ENCODE peak calls at places on chromosomes 13 and 19, in four cellular contexts. One of them, this sample, is unnamed.

GRCh38 chr19:47001584-47001983 is 18.1 kb upstream of the NPAS1 start:
- DNase-seq in left ventricle myocardium inferior: no peak
- DNase-seq in thoracic aorta: no peak
- DNase-seq in transverse colon: no peak
- DNase-seq in this sample: no peak

GRCh38 chr13:41139296-41139966 is 6.8 kb upstream of the KBTBD6 start:
- DNase-seq in left ventricle myocardium inferior: no peak
- DNase-seq in thoracic aorta: no peak
- DNase-seq in transverse colon: no peak
- DNase-seq in this sample: no peak

GRCh38 chr13:90591260-90591926 is 756.1 kb upstream of the MIR17HG start:
- DNase-seq in thoracic aorta: no peak
- DNase-seq in left ventricle myocardium inferior: no peak
- DNase-seq in transverse colon: no peak
- DNase-seq in this sample: no peak

GRCh38 chr13:79398915-79399314 is 7.1 kb downstream of the RBM26 start:
- DNase-seq in left ventricle myocardium inferior: no peak
- DNase-seq in thoracic aorta: no peak
- DNase-seq in transverse colon: no peak
- DNase-seq in this sample: no peak

GRCh38 chr19:35207391-35207871 is 21.1 kb downstream of the FAM187B start:
- DNase-seq in transverse colon: no peak
- DNase-seq in thoracic aorta: no peak
- DNase-seq in left ventricle myocardium inferior: no peak
- DNase-seq in this sample: no peak

GRCh38 chr19:31173991-31174390 is 175.2 kb downstream of the TSHZ3 start:
- DNase-seq in thoracic aorta: no peak
- DNase-seq in transverse colon: no peak
- DNase-seq in left ventricle myocardium inferior: no peak
- DNase-seq in this sample: no peak

GRCh38 chr13:20473139-20473538 is 52.5 kb downstream of the CRYL1 start:
- DNase-seq in left ventricle myocardium inferior: no peak
- DNase-seq in thoracic aorta: no peak
- DNase-seq in transverse colon: no peak
- DNase-seq in this sample: no peak

GRCh38 chr13:21813844-21814243 is 143.0 kb downstream of the FGF9 start:
- DNase-seq in thoracic aorta: no peak
- DNase-seq in transverse colon: no peak
- DNase-seq in left ventricle myocardium inferior: no peak
- DNase-seq in this sample: no peak

GRCh38 chr13:114130708-114131580 is 1.5 kb downstream of the RASA3 start:
- DNase-seq in transverse colon: peak; percentile 53
- DNase-seq in left ventricle myocardium inferior: peak; percentile 55
- DNase-seq in thoracic aorta: peak; percentile 51
- DNase-seq in this sample: no peak

GRCh38 chr19:19595171-19595701 is 23.3 kb downstream of the PBX4 start:
- DNase-seq in transverse colon: no peak
- DNase-seq in thoracic aorta: no peak
- DNase-seq in left ventricle myocardium inferior: no peak
- DNase-seq in this sample: no peak

GRCh38 chr13:42375663-42376062 is 103.7 kb downstream of the AKAP11 start:
- DNase-seq in transverse colon: no peak
- DNase-seq in thoracic aorta: no peak
- DNase-seq in left ventricle myocardium inferior: no peak
- DNase-seq in this sample: no peak

GRCh38 chr19:12880551-12881171 is 588 bp downstream of the DNASE2 start:
- DNase-seq in transverse colon: no peak
- DNase-seq in left ventricle myocardium inferior: no peak
- DNase-seq in thoracic aorta: no peak
- DNase-seq in this sample: no peak

GRCh38 chr13:29510698-29511438 is 84.6 kb downstream of the SLC7A1 start:
- DNase-seq in thoracic aorta: no peak
- DNase-seq in left ventricle myocardium inferior: no peak
- DNase-seq in transverse colon: no peak
- DNase-seq in this sample: no peak

GRCh38 chr13:26656919-26657318 is 99.4 kb downstream of the WASF3 start:
- DNase-seq in transverse colon: no peak
- DNase-seq in left ventricle myocardium inferior: no peak
- DNase-seq in thoracic aorta: no peak
- DNase-seq in this sample: no peak

GRCh38 chr13:111187879-111188643 is 73.0 kb downstream of the ARHGEF7 start:
- DNase-seq in left ventricle myocardium inferior: no peak
- DNase-seq in thoracic aorta: no peak
- DNase-seq in transverse colon: no peak
- DNase-seq in this sample: no peak

GRCh38 chr13:23160241-23161175 is 20.3 kb upstream of the SGCG start:
- DNase-seq in thoracic aorta: no peak
- DNase-seq in transverse colon: no peak
- DNase-seq in left ventricle myocardium inferior: no peak
- DNase-seq in this sample: no peak

GRCh38 chr19:49560358-49560900 is 19.9 kb downstream of the NOSIP start:
- DNase-seq in transverse colon: peak; percentile 49
- DNase-seq in thoracic aorta: no peak
- DNase-seq in left ventricle myocardium inferior: peak; percentile 35
- DNase-seq in this sample: no peak

GRCh38 chr19:2055871-2056809 is 5.1 kb upstream of the MKNK2 start:
- DNase-seq in left ventricle myocardium inferior: peak; percentile 71
- DNase-seq in thoracic aorta: no peak
- DNase-seq in transverse colon: peak; percentile 74
- DNase-seq in this sample: no peak

GRCh38 chr13:113182046-113182445 is 23.6 kb downstream of the PROZ start:
- DNase-seq in left ventricle myocardium inferior: no peak
- DNase-seq in transverse colon: no peak
- DNase-seq in thoracic aorta: no peak
- DNase-seq in this sample: no peak

GRCh38 chr13:50248537-50249521 is 233.6 kb downstream of the KCNRG start:
- DNase-seq in left ventricle myocardium inferior: no peak
- DNase-seq in thoracic aorta: no peak
- DNase-seq in transverse colon: no peak
- DNase-seq in this sample: no peak

GRCh38 chr13:46654956-46655726 is 102.2 kb downstream of the LRCH1 start:
- DNase-seq in thoracic aorta: no peak
- DNase-seq in transverse colon: no peak
- DNase-seq in left ventricle myocardium inferior: no peak
- DNase-seq in this sample: no peak

GRCh38 chr13:112907286-112907685 is 61.7 kb upstream of the MCF2L start:
- DNase-seq in left ventricle myocardium inferior: no peak
- DNase-seq in thoracic aorta: no peak
- DNase-seq in transverse colon: no peak
- DNase-seq in this sample: no peak

GRCh38 chr13:48866204-48866603 is 109.5 kb upstream of the FNDC3A start:
- DNase-seq in thoracic aorta: no peak
- DNase-seq in transverse colon: no peak
- DNase-seq in left ventricle myocardium inferior: no peak
- DNase-seq in this sample: no peak

GRCh38 chr19:49421039-49421877 is 2.0 kb downstream of the PTH2 start:
- DNase-seq in left ventricle myocardium inferior: peak; percentile 71
- DNase-seq in transverse colon: peak; percentile 42
- DNase-seq in thoracic aorta: no peak
- DNase-seq in this sample: peak; percentile 97

GRCh38 chr19:47110521-47111080 is 3.0 kb downstream of the ZC3H4 start:
- DNase-seq in thoracic aorta: no peak
- DNase-seq in transverse colon: no peak
- DNase-seq in left ventricle myocardium inferior: no peak
- DNase-seq in this sample: no peak

GRCh38 chr19:10021863-10022262 is 8.6 kb downstream of the RDH8 start:
- DNase-seq in left ventricle myocardium inferior: no peak
- DNase-seq in thoracic aorta: no peak
- DNase-seq in transverse colon: no peak
- DNase-seq in this sample: no peak

GRCh38 chr13:80665792-80666333 is 324.9 kb upstream of the SPRY2 start:
- DNase-seq in thoracic aorta: no peak
- DNase-seq in transverse colon: no peak
- DNase-seq in left ventricle myocardium inferior: no peak
- DNase-seq in this sample: no peak

GRCh38 chr13:44068169-44068568 is 188.5 kb downstream of the LACC1 start:
- DNase-seq in transverse colon: no peak
- DNase-seq in thoracic aorta: no peak
- DNase-seq in left ventricle myocardium inferior: no peak
- DNase-seq in this sample: no peak

GRCh38 chr19:31037311-31037710 is 311.9 kb downstream of the TSHZ3 start:
- DNase-seq in left ventricle myocardium inferior: no peak
- DNase-seq in transverse colon: no peak
- DNase-seq in thoracic aorta: no peak
- DNase-seq in this sample: no peak

GRCh38 chr13:42110410-42111155 is 62.1 kb downstream of the DGKH start:
- DNase-seq in left ventricle myocardium inferior: no peak
- DNase-seq in transverse colon: no peak
- DNase-seq in thoracic aorta: no peak
- DNase-seq in this sample: no peak

GRCh38 chr19:44737238-44738160 is 11.0 kb upstream of the BCL3 start:
- DNase-seq in thoracic aorta: no peak
- DNase-seq in transverse colon: peak; percentile 10
- DNase-seq in left ventricle myocardium inferior: no peak
- DNase-seq in this sample: no peak

GRCh38 chr13:45863716-45864590 is 12.4 kb upstream of the SIAH3 start:
- DNase-seq in left ventricle myocardium inferior: no peak
- DNase-seq in thoracic aorta: no peak
- DNase-seq in transverse colon: no peak
- DNase-seq in this sample: no peak

GRCh38 chr19:52638601-52639000 is 446 bp upstream of the ZNF83 start:
- DNase-seq in transverse colon: peak; percentile 16
- DNase-seq in thoracic aorta: no peak
- DNase-seq in left ventricle myocardium inferior: peak; percentile 22
- DNase-seq in this sample: no peak

GRCh38 chr13:63942372-63942771 is 2526.7 kb upstream of the PCDH20 start:
- DNase-seq in transverse colon: no peak
- DNase-seq in left ventricle myocardium inferior: no peak
- DNase-seq in thoracic aorta: no peak
- DNase-seq in this sample: no peak

GRCh38 chr19:15149704-15150103 is 42.5 kb downstream of the SYDE1 start:
- DNase-seq in transverse colon: no peak
- DNase-seq in left ventricle myocardium inferior: no peak
- DNase-seq in thoracic aorta: no peak
- DNase-seq in this sample: no peak

GRCh38 chr19:19539738-19540703 is 2.0 kb downstream of the CILP2 start:
- DNase-seq in left ventricle myocardium inferior: peak; percentile 65
- DNase-seq in transverse colon: peak; percentile 72
- DNase-seq in thoracic aorta: no peak
- DNase-seq in this sample: no peak

GRCh38 chr19:30360378-30361106 is 11.6 kb upstream of the ZNF536 start:
- DNase-seq in left ventricle myocardium inferior: no peak
- DNase-seq in thoracic aorta: no peak
- DNase-seq in transverse colon: no peak
- DNase-seq in this sample: no peak

GRCh38 chr13:46052314-46053161 is at the start of gene ZC3H13:
- DNase-seq in left ventricle myocardium inferior: peak; percentile 92
- DNase-seq in transverse colon: peak; percentile 94
- DNase-seq in thoracic aorta: peak; percentile 81
- DNase-seq in this sample: peak; percentile 77

GRCh38 chr19:2167896-2168618 is 4.3 kb downstream of the DOT1L start:
- DNase-seq in left ventricle myocardium inferior: peak; percentile 81
- DNase-seq in thoracic aorta: peak; percentile 71
- DNase-seq in transverse colon: peak; percentile 63
- DNase-seq in this sample: no peak

GRCh38 chr13:51639171-51639570 is 54.9 kb downstream of the WDFY2 start:
- DNase-seq in transverse colon: no peak
- DNase-seq in left ventricle myocardium inferior: no peak
- DNase-seq in thoracic aorta: no peak
- DNase-seq in this sample: no peak

GRCh38 chr13:51635137-51635878 is 51.0 kb downstream of the WDFY2 start:
- DNase-seq in left ventricle myocardium inferior: no peak
- DNase-seq in thoracic aorta: no peak
- DNase-seq in transverse colon: no peak
- DNase-seq in this sample: no peak

GRCh38 chr13:51636349-51636890 is 52.2 kb downstream of the WDFY2 start:
- DNase-seq in left ventricle myocardium inferior: no peak
- DNase-seq in transverse colon: no peak
- DNase-seq in thoracic aorta: no peak
- DNase-seq in this sample: no peak

GRCh38 chr13:51638497-51638871 is 54.2 kb downstream of the WDFY2 start:
- DNase-seq in thoracic aorta: no peak
- DNase-seq in transverse colon: no peak
- DNase-seq in left ventricle myocardium inferior: no peak
- DNase-seq in this sample: no peak

GRCh38 chr13:51637852-51638496 is 53.7 kb downstream of the WDFY2 start:
- DNase-seq in transverse colon: no peak
- DNase-seq in left ventricle myocardium inferior: no peak
- DNase-seq in thoracic aorta: no peak
- DNase-seq in this sample: no peak
- H3K4me1 ChIP-seq in transverse colon: no peaks in the 10 kb centered on the region
- H3K4me1 ChIP-seq in left ventricle myocardium inferior: peaks cover 55% of the 10 kb centered on the region
- H3K4me1 ChIP-seq in thoracic aorta: peaks cover 36% of the 10 kb centered on the region
- H3K4me1 ChIP-seq in this sample: peaks cover 10% of the 10 kb centered on the region

GRCh38 chr19:5628919-5629481 is 6.1 kb downstream of the SAFB start:
- DNase-seq in thoracic aorta: no peak
- DNase-seq in left ventricle myocardium inferior: no peak
- DNase-seq in transverse colon: no peak
- DNase-seq in this sample: no peak
- H3K4me3 ChIP-seq in thoracic aorta: no peak overlapping the region
- H3K4me3 ChIP-seq in left ventricle myocardium inferior: no peak overlapping the region
- H3K4me3 ChIP-seq in transverse colon: no peak overlapping the region
- H3K4me3 ChIP-seq in this sample: no peak overlapping the region

GRCh38 chr13:95155093-95155492 is 146.2 kb downstream of the ABCC4 start:
- DNase-seq in left ventricle myocardium inferior: no peak
- DNase-seq in thoracic aorta: no peak
- DNase-seq in transverse colon: no peak
- DNase-seq in this sample: no peak

GRCh38 chr13:95155504-95155903 is 145.7 kb downstream of the ABCC4 start:
- DNase-seq in transverse colon: no peak
- DNase-seq in left ventricle myocardium inferior: no peak
- DNase-seq in thoracic aorta: no peak
- DNase-seq in this sample: no peak

GRCh38 chr13:95153647-95154405 is 147.4 kb downstream of the ABCC4 start:
- DNase-seq in transverse colon: no peak
- DNase-seq in left ventricle myocardium inferior: no peak
- DNase-seq in thoracic aorta: no peak
- DNase-seq in this sample: no peak

GRCh38 chr13:95156208-95156607 is 145.0 kb downstream of the ABCC4 start:
- DNase-seq in transverse colon: no peak
- DNase-seq in left ventricle myocardium inferior: no peak
- DNase-seq in thoracic aorta: no peak
- DNase-seq in this sample: no peak

GRCh38 chr13:95154441-95154886 is 146.8 kb downstream of the ABCC4 start:
- DNase-seq in thoracic aorta: no peak
- DNase-seq in transverse colon: no peak
- DNase-seq in left ventricle myocardium inferior: no peak
- DNase-seq in this sample: no peak
- H3K4me1 ChIP-seq in thoracic aorta: no peaks in the 10 kb centered on the region
- H3K4me1 ChIP-seq in transverse colon: no peaks in the 10 kb centered on the region
- H3K4me1 ChIP-seq in left ventricle myocardium inferior: no peaks in the 10 kb centered on the region
- H3K4me1 ChIP-seq in this sample: no peaks in the 10 kb centered on the region

GRCh38 chr13:74290324-74290773 is 156.1 kb upstream of the KLF12 start:
- DNase-seq in transverse colon: peak; percentile 9
- DNase-seq in left ventricle myocardium inferior: no peak
- DNase-seq in thoracic aorta: no peak
- DNase-seq in this sample: no peak
- H3K4me3 ChIP-seq in transverse colon: no peak overlapping the region
- H3K4me3 ChIP-seq in left ventricle myocardium inferior: peak overlapping the region; percentile 52
- H3K4me3 ChIP-seq in thoracic aorta: peak overlapping the region; percentile 58
- H3K4me3 ChIP-seq in this sample: no peak overlapping the region